ENCODE peak calls at places on chromosomes 5 and 9, in six cellular contexts. L is stimulated activated naive CD8-positive, alpha-beta T cell treated with anti-CD3 and anti-CD28 coated beads, Interleukin-15, Interleukin-2, amounts not matched to agents 100 U/mL and 50 U/mL, for 24 hours; Y is ecto neural progenitor cell; F is left ventricle myocardium superior; W is GM12891; T is neural crest cell. R is an unnamed sample.

GRCh38 chr9:131485728-131486381 is 16.9 kb upstream of the POMT1 start:
- DNase-seq in L (no peak), Y (no peak), F (no peak), W (no peak), T (no peak), R (no peak)

GRCh38 chr9:91949946-91950664 is at the start of gene ROR2:
- DNase-seq in L (peak; percentile 69), Y (peak; percentile 91), F (peak; percentile 85), W (peak; percentile 68), T (peak; percentile 82), R (peak; percentile 59)

GRCh38 chr9:87167161-87167560 is 219.9 kb upstream of the GAS1 start:
- DNase-seq in L (no peak), Y (no peak), F (no peak), W (no peak), T (no peak), R (no peak)

GRCh38 chr9:107770716-107771115 is 281.1 kb upstream of the KLF4 start:
- DNase-seq in L (no peak), Y (no peak), F (no peak), W (no peak), T (no peak), R (no peak)

GRCh38 chr5:172658869-172659513 is 17.9 kb downstream of the NEURL1B start:
- DNase-seq in L (no peak), Y (no peak), F (peak; percentile 83), W (no peak), T (no peak), R (no peak)

GRCh38 chr9:116717150-116717549 is 30.0 kb downstream of the TRIM32 start:
- DNase-seq in L (no peak), Y (no peak), F (no peak), W (no peak), T (no peak), R (no peak)

GRCh38 chr9:38619556-38620447 is 594 bp downstream of the ANKRD18A start:
- DNase-seq in L (peak; percentile 20), Y (peak; percentile 55), F (peak; percentile 35), W (no peak), T (peak; percentile 8), R (peak; percentile 61)

GRCh38 chr9:91571036-91571435 is 147.4 kb upstream of the NFIL3 start:
- DNase-seq in L (no peak), Y (no peak), F (no peak), W (no peak), T (no peak), R (no peak)

GRCh38 chr9:1100945-1101344 is 50.8 kb downstream of the DMRT2 start:
- DNase-seq in L (no peak), Y (no peak), F (peak; percentile 50), W (no peak), T (peak; percentile 28), R (peak; percentile 12)

GRCh38 chr9:95435074-95435728 is 81.6 kb downstream of the PTCH1 start:
- DNase-seq in L (no peak), Y (no peak), F (no peak), W (no peak), T (no peak), R (no peak)

GRCh38 chr5:141945511-141946024 is 12.4 kb downstream of the PCDH12 start:
- DNase-seq in L (no peak), Y (no peak), F (peak; percentile 49), W (no peak), T (no peak), R (no peak)

GRCh38 chr9:21287280-21287679 is 17.8 kb downstream of the IFNA5 start:
- DNase-seq in L (no peak), Y (no peak), F (no peak), W (no peak), T (no peak), R (no peak)

GRCh38 chr9:128113526-128114325 is 13.8 kb downstream of the PTGES2 start:
- DNase-seq in L (no peak), Y (no peak), F (peak; percentile 26), W (no peak), T (no peak), R (no peak)

GRCh38 chr9:134585746-134586706 is 55.6 kb upstream of the COL5A1 start:
- DNase-seq in L (no peak), Y (peak; percentile 44), F (no peak), W (no peak), T (no peak), R (no peak)

GRCh38 chr9:92534199-92535159 is 1.3 kb downstream of the ECM2 start:
- DNase-seq in L (no peak), Y (no peak), F (no peak), W (no peak), T (no peak), R (no peak)

GRCh38 chr9:104980039-104980654 is 52.2 kb upstream of the ABCA1 start:
- DNase-seq in L (no peak), Y (no peak), F (no peak), W (no peak), T (no peak), R (no peak)

GRCh38 chr5:99763021-99763814 is 772.0 kb upstream of the FAM174A start:
- DNase-seq in L (no peak), Y (no peak), F (no peak), W (no peak), T (no peak), R (no peak)

GRCh38 chr9:134659688-134660131 is 18.1 kb downstream of the COL5A1 start:
- DNase-seq in L (no peak), Y (no peak), F (peak; percentile 11), W (no peak), T (no peak), R (no peak)

GRCh38 chr9:137494104-137494544 is 35.0 kb upstream of the NSMF start:
- DNase-seq in L (no peak), Y (no peak), F (no peak), W (no peak), T (no peak), R (no peak)

GRCh38 chr5:79621056-79621455 is 8.8 kb downstream of the TENT2 start:
- DNase-seq in L (no peak), Y (no peak), F (no peak), W (no peak), T (no peak), R (no peak)

GRCh38 chr5:68141494-68141893 is 74.1 kb upstream of the PIK3R1 start:
- DNase-seq in L (no peak), Y (no peak), F (no peak), W (no peak), T (no peak), R (no peak)

GRCh38 chr9:100099722-100100042 is 639 bp downstream of the INVS start:
- DNase-seq in L (peak; percentile 15), Y (peak; percentile 55), F (peak; percentile 38), W (no peak), T (peak; percentile 6), R (peak; percentile 17)

GRCh38 chr9:107928701-107929371 is 439.3 kb upstream of the KLF4 start:
- DNase-seq in L (no peak), Y (no peak), F (no peak), W (no peak), T (no peak), R (no peak)

GRCh38 chr9:74742792-74743389 is 144.8 kb downstream of the TRPM6 start:
- DNase-seq in L (peak; percentile 10), Y (peak; percentile 46), F (no peak), W (no peak), T (peak; percentile 23), R (peak; percentile 19)

GRCh38 chr5:166111021-166111420 is 2180.4 kb upstream of the WWC1 start:
- DNase-seq in L (no peak), Y (no peak), F (no peak), W (no peak), T (no peak), R (no peak)

GRCh38 chr5:170393235-170393634 is 4.1 kb upstream of the KCNMB1 start:
- DNase-seq in L (peak; percentile 32), Y (no peak), F (no peak), W (no peak), T (no peak), R (peak; percentile 65)

GRCh38 chr5:80254767-80255424 is 952 bp downstream of the SERINC5 start:
- DNase-seq in L (peak; percentile 49), Y (no peak), F (no peak), W (no peak), T (no peak), R (peak; percentile 50)

GRCh38 chr5:74765201-74765600 is 1.7 kb downstream of the GFM2 start:
- DNase-seq in L (no peak), Y (no peak), F (no peak), W (no peak), T (no peak), R (no peak)

GRCh38 chr5:52684056-52684455 is 103.7 kb upstream of the ITGA1 start:
- DNase-seq in L (no peak), Y (no peak), F (no peak), W (no peak), T (no peak), R (no peak)

GRCh38 chr9:135702002-135702721 is at the start of gene KCNT1:
- DNase-seq in L (peak; percentile 72), Y (peak; percentile 88), F (peak; percentile 78), W (peak; percentile 99), T (peak; percentile 85), R (peak; percentile 68)

GRCh38 chr9:124427281-124427680 is 12.0 kb upstream of the PSMB7 start:
- DNase-seq in L (no peak), Y (no peak), F (no peak), W (no peak), T (no peak), R (no peak)

GRCh38 chr5:158796812-158797497 is 302.8 kb downstream of the EBF1 start:
- DNase-seq in L (no peak), Y (no peak), F (no peak), W (no peak), T (no peak), R (no peak)

GRCh38 chr5:107466233-107466769 is 204.4 kb downstream of the EFNA5 start:
- DNase-seq in L (no peak), Y (peak; percentile 74), F (no peak), W (no peak), T (no peak), R (no peak)